ENCODE peak calls at places on chromosome 7, in nine cellular contexts. F, I, B, K, U, M, O, G and A are unnamed samples.

GRCh38 chr7:143958781-143959180 is 4.1 kb downstream of the OR2F1 start:
- DNase-seq in U (no peak), K (no peak), F (no peak), G (no peak), O (no peak), M (no peak), B (no peak), I (no peak), A (no peak)

GRCh38 chr7:47581442-47581820 is 480 bp downstream of the TNS3 start:
- DNase-seq in M (no peak), G (no peak), O (no peak), F (no peak), K (no peak), B (no peak), I (no peak), U (peak), A (no peak)

GRCh38 chr7:149854611-149855367 is 16.6 kb downstream of the ZNF862 start:
- DNase-seq in I (no peak), K (no peak), M (no peak), O (no peak), U (peak), G (peak), B (no peak), F (peak), A (no peak)

GRCh38 chr7:30988346-30989005 is 24.7 kb downstream of the GHRHR start:
- DNase-seq in F (no peak), U (no peak), B (no peak), G (no peak), K (no peak), O (no peak), I (no peak), M (no peak), A (no peak)

GRCh38 chr7:123533929-123534382 is 439 bp downstream of the IQUB start:
- DNase-seq in U (peak), O (no peak), I (no peak), F (no peak), M (no peak), B (no peak), G (no peak), K (no peak), A (no peak)

GRCh38 chr7:22576941-22577927 is 77.2 kb upstream of the STEAP1B start:
- DNase-seq in I (no peak), M (peak), K (no peak), F (peak), G (peak), O (no peak), B (no peak), U (no peak), A (peak)

GRCh38 chr7:131444683-131445082 is 111.7 kb downstream of the PODXL start:
- DNase-seq in K (no peak), G (no peak), M (no peak), U (no peak), O (no peak), I (no peak), F (no peak), B (no peak), A (no peak)

GRCh38 chr7:149791411-149792219 is 18.2 kb upstream of the ZNF467 start:
- DNase-seq in F (no peak), U (no peak), I (no peak), O (no peak), G (no peak), K (no peak), M (no peak), B (no peak), A (no peak)

GRCh38 chr7:148963583-148964509 is 64.5 kb downstream of the PDIA4 start:
- DNase-seq in G (no peak), M (no peak), I (no peak), K (no peak), B (no peak), U (no peak), O (no peak), F (no peak), A (no peak)

GRCh38 chr7:2152646-2153045 is 80.1 kb downstream of the MAD1L1 start:
- DNase-seq in O (no peak), I (no peak), U (no peak), B (no peak), F (no peak), K (no peak), G (no peak), M (no peak), A (no peak)

GRCh38 chr7:90825779-90826178 is 229.7 kb downstream of the CDK14 start:
- DNase-seq in G (peak), F (peak), O (no peak), I (no peak), U (no peak), M (peak), B (no peak), K (no peak), A (peak)

GRCh38 chr7:138074540-138074939 is 1.7 kb upstream of the AKR1D1 start:
- DNase-seq in B (no peak), O (no peak), M (no peak), I (no peak), G (no peak), U (no peak), K (no peak), F (no peak), A (no peak)

GRCh38 chr7:1257863-1258262 is 25.2 kb downstream of the UNCX start:
- DNase-seq in M (no peak), G (no peak), O (no peak), K (no peak), B (no peak), I (no peak), U (no peak), F (no peak), A (no peak)

GRCh38 chr7:4765776-4766490 is 9.5 kb upstream of the AP5Z1 start:
- DNase-seq in M (no peak), K (no peak), G (no peak), B (no peak), I (no peak), F (no peak), O (no peak), U (no peak), A (no peak)

GRCh38 chr7:124420367-124420766 is 345.2 kb downstream of the GPR37 start:
- DNase-seq in F (no peak), U (no peak), M (no peak), O (no peak), K (no peak), B (no peak), G (no peak), I (no peak), A (no peak)

GRCh38 chr7:36638140-36638539 is 86.2 kb downstream of the AOAH start:
- DNase-seq in M (no peak), G (no peak), K (no peak), F (no peak), O (no peak), I (no peak), U (no peak), B (no peak), A (no peak)

GRCh38 chr7:124086843-124087242 is 54.0 kb upstream of the TMEM229A start:
- DNase-seq in U (no peak), O (no peak), M (no peak), F (no peak), B (no peak), G (no peak), K (no peak), I (no peak), A (no peak)

GRCh38 chr7:32532716-32533115 is 37.4 kb downstream of the AVL9 start:
- DNase-seq in I (no peak), G (no peak), B (no peak), M (no peak), K (no peak), O (no peak), F (no peak), U (no peak), A (no peak)

DNA sequence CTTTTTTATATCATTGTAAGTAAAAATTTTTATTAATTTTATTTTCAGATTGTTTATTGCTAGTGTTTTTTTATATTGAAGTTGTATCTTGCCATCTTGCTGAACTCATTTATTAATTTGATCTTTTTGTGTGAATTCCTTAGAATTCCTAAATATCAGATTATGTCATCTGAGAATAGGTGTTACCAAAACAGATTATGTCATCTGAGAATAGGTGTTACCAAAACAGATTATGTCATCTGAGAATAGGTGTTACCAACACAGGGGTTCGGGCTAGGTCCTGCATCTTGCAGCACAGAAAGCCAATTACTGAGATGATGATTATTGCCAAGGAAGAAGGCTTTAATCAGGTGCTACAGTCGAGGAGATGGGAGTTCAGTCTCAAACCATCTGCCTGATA is 383.4 kb downstream of the CNTNAP2 start:
- DNase-seq in F (no peak), K (no peak), I (no peak), B (no peak), M (no peak), G (no peak), O (no peak), U (no peak), A (no peak)
- TF ChIP-seq CTCF in F (no peak), K (no peak), I (no peak), B (no peak), M (no peak), G (no peak), O (no peak), U (no peak), A (no peak)

GRCh38 chr7:12985228-12985627 is 297.8 kb downstream of the ARL4A start:
- DNase-seq in B (no peak), K (no peak), G (no peak), F (no peak), O (no peak), M (no peak), U (no peak), I (no peak), A (no peak)
- TF ChIP-seq CTCF in B (no peak), K (no peak), G (no peak), F (no peak), O (no peak), M (no peak), U (no peak), I (no peak), A (no peak)

GRCh38 chr7:108097703-108098102 is 32.5 kb downstream of the LAMB4 start:
- DNase-seq in B (no peak), M (no peak), O (peak), U (peak), K (peak), G (no peak), F (no peak), I (no peak), A (no peak)
- TF ChIP-seq CTCF in B (peak), M (no peak), O (peak), U (peak), K (peak), G (no peak), F (peak), I (peak), A (peak)

DNA sequence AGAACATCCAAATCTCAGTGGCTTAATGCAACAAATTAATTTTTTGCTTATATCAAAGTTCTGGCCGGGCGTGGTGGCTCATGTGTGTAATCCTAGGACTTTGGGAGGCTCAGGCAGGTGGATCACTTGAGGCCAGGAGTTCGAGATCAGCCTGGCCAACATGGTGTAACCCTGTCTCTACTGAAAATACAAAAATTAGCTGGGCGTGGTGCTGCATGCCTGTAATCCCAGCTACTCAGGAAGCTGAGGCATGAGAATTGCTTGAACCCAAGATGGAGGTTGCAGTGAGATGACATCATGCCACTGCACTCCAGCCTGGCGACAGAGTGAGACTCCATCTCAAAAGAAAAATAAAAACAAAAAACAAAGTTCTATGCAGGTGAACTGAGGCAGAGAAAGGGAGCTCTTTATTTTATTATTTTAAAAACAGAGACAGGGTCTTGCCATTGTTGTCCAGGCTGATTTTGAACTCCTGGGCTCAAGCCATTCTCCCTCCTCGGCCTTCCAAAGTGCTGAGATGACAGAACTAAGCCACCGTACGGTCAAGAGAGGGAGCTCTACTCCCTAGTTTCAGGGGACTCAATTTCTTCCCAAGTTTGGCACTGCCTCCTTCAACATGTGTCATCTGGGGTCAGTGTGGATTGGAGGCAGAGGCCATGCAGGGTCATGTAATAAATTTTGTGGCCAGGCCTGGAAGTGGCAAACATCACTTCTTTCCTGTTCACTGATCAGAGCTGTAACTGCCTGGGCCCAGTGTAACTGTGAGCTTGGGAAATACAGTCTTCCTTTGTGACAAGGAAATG is 2.4 kb downstream of the ADCK2 start:
- DNase-seq in O (no peak), M (peak), I (peak), G (no peak), F (peak), B (no peak), K (peak), U (peak), A (no peak)
- TF ChIP-seq CTCF in O (no peak), M (peak), I (peak), G (peak), F (peak), B (peak), K (peak), U (peak), A (peak)